ENCODE peak calls at places on chromosome 17, in five cellular contexts. X is stomach; Q is caudate nucleus; G is GM23338; P is stimulated activated CD4-positive, alpha-beta T cell treated with anti-CD3 and anti-CD28 coated beads, Interleukin-15, amount 100 ng/mL, for 1 hour. H is an unnamed sample.
A peak's percentile ranks its signal among the peaks of the same experiment; 100 is the strongest.

GRCh38 chr17:47699536-47699840 is 5.5 kb downstream of the TBKBP1 start:
- DNase-seq in G (no peak), P (no peak), Q (no peak), X (no peak), H (no peak)

GRCh38 chr17:76236603-76237002 is 3.7 kb downstream of the RNF157 start:
- DNase-seq in G (no peak), X (no peak), Q (no peak), P (no peak), H (no peak)

GRCh38 chr17:27153005-27153404 is 140.9 kb upstream of the WSB1 start:
- DNase-seq in X (no peak), P (no peak), G (no peak), Q (peak; percentile 6), H (no peak)

GRCh38 chr17:82023447-82024241 is 539 bp downstream of the LRRC45 start:
- DNase-seq in X (no peak), G (peak; percentile 69), P (no peak), Q (peak; percentile 11), H (peak; percentile 47)

GRCh38 chr17:48027322-48027981 is 10.1 kb downstream of the COPZ2 start:
- DNase-seq in X (no peak), P (no peak), G (no peak), Q (no peak), H (no peak)

GRCh38 chr17:82767041-82767754 is 15.3 kb downstream of the TBCD start:
- DNase-seq in P (no peak), X (peak; percentile 77), G (peak; percentile 90), Q (peak; percentile 63), H (peak; percentile 54)

GRCh38 chr17:64148699-64149098 is 18.8 kb upstream of the ERN1 start:
- DNase-seq in P (no peak), Q (peak; percentile 51), G (peak; percentile 14), X (peak; percentile 41), H (no peak)

GRCh38 chr17:39603304-39604016 is 4.3 kb downstream of the NEUROD2 start:
- DNase-seq in G (no peak), P (no peak), X (no peak), Q (no peak), H (no peak)

GRCh38 chr17:49992933-49993422 is 2.0 kb downstream of the DLX3 start:
- DNase-seq in Q (no peak), X (no peak), G (no peak), P (no peak), H (no peak)

GRCh38 chr17:44765965-44766364 is 7.2 kb downstream of the ADAM11 start:
- DNase-seq in Q (no peak), P (no peak), X (no peak), G (no peak), H (no peak)

GRCh38 chr17:37743875-37744632 is 805 bp downstream of the HNF1B start:
- DNase-seq in Q (peak; percentile 24), P (no peak), X (peak; percentile 58), G (peak; percentile 65), H (peak; percentile 57)

GRCh38 chr17:7029659-7030058 is 6.2 kb upstream of the SLC16A13 start:
- DNase-seq in P (no peak), Q (no peak), G (no peak), X (no peak), H (no peak)

H was measured in nephron progenitor cell.